ENCODE peak calls at places on chromosomes 16 and 17, in five cellular contexts. V is GM23248, N is transverse colon, K is brain microvascular endothelial cell, G is right cardiac atrium. J is an unnamed sample.

GRCh38 chr17:34736611-34737010 is 157.2 kb downstream of the TMEM132E start:
- DNase-seq in V (no peak), N (no peak), K (no peak), G (no peak), J (no peak)

GRCh38 chr16:52597073-52597771 is 50.3 kb upstream of the TOX3 start:
- DNase-seq in V (no peak), N (no peak), K (no peak), G (no peak), J (no peak)

GRCh38 chr17:49327835-49328784 is 33.9 kb downstream of the ZNF652 start:
- DNase-seq in V (peak), N (no peak), K (no peak), G (no peak), J (no peak)

GRCh38 chr16:83211711-83212110 is 584.9 kb downstream of the CDH13 start:
- DNase-seq in V (no peak), N (no peak), K (no peak), G (no peak), J (no peak)

GRCh38 chr16:69880640-69881133 is 70.4 kb upstream of the CLEC18A start:
- DNase-seq in V (peak), N (no peak), K (no peak), G (no peak), J (no peak)

GRCh38 chr16:19382887-19383816 is 34.5 kb upstream of the TMC5 start:
- DNase-seq in V (no peak), N (no peak), K (no peak), G (no peak), J (no peak)

GRCh38 chr16:89122322-89122831 is 28.7 kb downstream of the ACSF3 start:
- DNase-seq in V (no peak), N (peak), K (no peak), G (no peak), J (no peak)

GRCh38 chr16:11310634-11310977 is 29.5 kb upstream of the PRM1 start:
- DNase-seq in V (no peak), N (no peak), K (no peak), G (no peak), J (no peak)

GRCh38 chr17:57569021-57569420 is 176.1 kb downstream of the CCDC182 start:
- DNase-seq in V (no peak), N (no peak), K (no peak), G (no peak), J (no peak)

GRCh38 chr17:66667491-66668030 is 167.4 kb upstream of the CACNG5 start:
- DNase-seq in V (no peak), N (no peak), K (no peak), G (no peak), J (no peak)

GRCh38 chr17:82791532-82791931 is 39.7 kb downstream of the TBCD start:
- DNase-seq in V (peak), N (no peak), K (peak), G (no peak), J (no peak)

GRCh38 chr17:57448288-57449283 is 192.3 kb downstream of the MSI2 start:
- DNase-seq in V (no peak), N (no peak), K (no peak), G (no peak), J (no peak)

GRCh38 chr16:85228463-85228862 is 116.2 kb upstream of the CIBAR2 start:
- DNase-seq in V (no peak), N (no peak), K (no peak), G (no peak), J (no peak)

GRCh38 chr16:85229869-85230416 is 117.7 kb upstream of the CIBAR2 start:
- DNase-seq in V (no peak), N (no peak), K (no peak), G (no peak), J (no peak)

GRCh38 chr16:85227262-85227923 is 115.1 kb upstream of the CIBAR2 start:
- DNase-seq in V (no peak), N (no peak), K (no peak), G (no peak), J (no peak)

GRCh38 chr16:85228970-85229430 is 116.7 kb upstream of the CIBAR2 start:
- DNase-seq in V (no peak), N (no peak), K (no peak), G (no peak), J (no peak)

GRCh38 chr16:85227924-85228462 is 115.7 kb upstream of the CIBAR2 start:
- DNase-seq in V (peak), N (no peak), K (peak), G (no peak), J (no peak)
- H3K27ac ChIP-seq in V (peak), N (no peak), K (peak), G (no peak), J (no peak)

GRCh38 chr17:63675607-63676539 is 24.1 kb downstream of the LIMD2 start:
- DNase-seq in V (peak), N (peak), K (peak), G (peak), J (no peak)

GRCh38 chr17:63679214-63679613 is 20.7 kb downstream of the LIMD2 start:
- DNase-seq in V (no peak), N (no peak), K (no peak), G (no peak), J (no peak)

GRCh38 chr17:63680700-63681099 is 19.2 kb downstream of the LIMD2 start:
- DNase-seq in V (no peak), N (no peak), K (no peak), G (no peak), J (no peak)

GRCh38 chr17:63675231-63675606 is 24.7 kb downstream of the LIMD2 start:
- DNase-seq in V (no peak), N (no peak), K (peak), G (no peak), J (no peak)

DNA sequence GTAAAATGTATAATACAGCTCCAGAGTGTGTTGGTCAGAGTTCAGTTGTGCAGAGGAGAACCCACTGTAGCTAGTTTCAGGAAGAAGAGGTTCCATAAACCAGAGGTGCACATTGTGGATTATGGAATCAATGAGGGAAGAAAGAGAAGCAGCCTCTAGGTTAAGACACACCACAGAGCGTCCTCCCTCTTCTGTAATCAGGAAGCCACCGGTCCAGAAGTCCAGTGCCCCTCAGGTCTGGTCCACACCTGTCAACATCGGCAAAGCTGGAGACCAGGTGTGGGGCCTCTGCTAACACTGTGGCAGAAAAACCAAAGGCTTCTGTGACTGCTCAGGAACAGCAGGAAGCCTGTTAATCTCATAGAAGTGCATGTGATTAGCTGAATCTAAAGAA is 23.4 kb downstream of the LIMD2 start:
- DNase-seq in V (no peak), N (no peak), K (no peak), G (no peak), J (no peak)
- H3K27ac ChIP-seq in V (no peak), N (peak), K (peak), G (peak), J (no peak)

GRCh38 chr16:87842209-87842869 is 27.0 kb downstream of the SLC7A5 start:
- DNase-seq in V (no peak), N (no peak), K (no peak), G (no peak), J (no peak)
- H3K27ac ChIP-seq in V (no peak), N (no peak), K (no peak), G (no peak), J (no peak)

GRCh38 chr17:45413498-45413923 is 19.2 kb downstream of the ARHGAP27 start:
- DNase-seq in V (no peak), N (peak), K (no peak), G (peak), J (no peak)
- H3K27ac ChIP-seq in V (no peak), N (peak), K (no peak), G (no peak), J (no peak)

DNA sequence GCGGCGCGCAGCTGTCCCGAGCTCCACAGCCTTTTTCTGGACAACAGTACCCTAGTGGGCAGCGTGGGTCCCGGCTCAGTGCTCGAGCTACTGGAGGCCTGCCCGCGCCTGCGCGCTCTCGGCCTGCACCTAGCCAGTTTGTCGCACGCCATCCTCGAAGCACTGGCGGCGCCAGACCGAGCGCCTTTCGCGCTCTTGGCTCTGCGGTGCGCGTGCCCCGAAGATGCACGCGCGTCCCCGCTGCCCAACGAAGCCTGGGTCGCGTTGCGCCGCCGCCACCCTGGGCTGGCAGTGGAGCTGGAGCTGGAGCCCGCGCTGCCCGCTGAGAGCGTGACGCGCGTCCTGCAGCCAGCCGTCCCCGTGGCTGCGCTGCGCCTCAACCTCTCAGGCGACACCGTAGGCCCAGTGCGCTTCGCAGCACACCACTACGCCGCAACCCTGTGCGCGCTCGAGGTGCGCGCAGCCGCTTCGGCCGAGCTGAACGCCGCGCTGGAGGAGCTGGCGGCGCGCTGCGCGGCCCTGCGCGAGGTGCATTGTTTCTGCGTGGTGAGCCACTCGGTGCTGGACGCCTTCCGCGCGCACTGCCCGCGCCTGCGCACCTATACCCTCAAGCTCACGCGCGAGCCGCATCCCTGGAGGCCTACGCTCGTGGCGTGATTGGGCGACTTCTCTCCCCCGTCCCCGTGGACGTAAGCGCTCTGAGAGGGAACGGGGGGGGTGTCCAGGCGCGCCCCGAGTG is 1.2 kb upstream of the HSF4 start:
- DNase-seq in V (no peak), N (no peak), K (no peak), G (peak), J (no peak)
- H3K27ac ChIP-seq in V (no peak), N (peak), K (no peak), G (peak), J (peak)

DNA sequence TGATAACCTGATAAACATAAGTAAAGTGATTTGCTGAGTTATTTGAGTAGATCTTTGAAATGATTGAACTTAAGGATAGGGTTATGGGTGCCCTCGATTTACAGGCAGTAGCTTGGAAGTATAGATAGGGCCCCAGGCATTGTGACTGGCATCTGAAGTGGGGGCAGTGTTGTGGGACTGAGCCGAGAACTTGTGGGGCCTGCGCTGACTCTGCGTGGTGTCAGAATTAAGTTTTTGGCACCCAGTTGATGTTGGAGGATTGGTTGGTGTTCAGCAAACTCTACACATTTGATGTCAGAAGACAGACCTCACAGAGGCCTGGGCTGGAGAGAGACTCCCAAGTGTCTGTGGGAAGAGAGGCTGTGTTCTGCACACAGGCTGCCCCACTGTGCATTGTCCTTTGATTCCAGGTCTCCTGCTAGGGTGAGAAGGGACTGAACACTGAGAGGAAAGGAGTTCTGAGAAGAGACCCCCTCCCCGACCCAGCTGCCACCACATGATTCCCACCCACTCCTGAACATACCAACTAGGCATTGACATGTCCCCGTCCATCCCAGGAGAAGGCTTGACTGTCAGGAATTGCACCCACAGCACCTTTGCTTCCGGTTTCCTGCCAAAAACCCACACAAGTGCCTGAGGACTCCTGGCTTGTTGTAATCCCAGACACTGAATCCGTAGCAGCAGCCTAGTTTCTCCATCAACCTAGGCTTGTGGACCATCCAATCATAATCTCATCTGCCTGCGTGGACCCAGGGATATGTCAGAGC is 4.5 kb downstream of the ZNF267 start:
- DNase-seq in V (no peak), N (no peak), K (no peak), G (no peak), J (no peak)
- H3K27ac ChIP-seq in V (peak), N (peak), K (peak), G (no peak), J (peak)

DNA sequence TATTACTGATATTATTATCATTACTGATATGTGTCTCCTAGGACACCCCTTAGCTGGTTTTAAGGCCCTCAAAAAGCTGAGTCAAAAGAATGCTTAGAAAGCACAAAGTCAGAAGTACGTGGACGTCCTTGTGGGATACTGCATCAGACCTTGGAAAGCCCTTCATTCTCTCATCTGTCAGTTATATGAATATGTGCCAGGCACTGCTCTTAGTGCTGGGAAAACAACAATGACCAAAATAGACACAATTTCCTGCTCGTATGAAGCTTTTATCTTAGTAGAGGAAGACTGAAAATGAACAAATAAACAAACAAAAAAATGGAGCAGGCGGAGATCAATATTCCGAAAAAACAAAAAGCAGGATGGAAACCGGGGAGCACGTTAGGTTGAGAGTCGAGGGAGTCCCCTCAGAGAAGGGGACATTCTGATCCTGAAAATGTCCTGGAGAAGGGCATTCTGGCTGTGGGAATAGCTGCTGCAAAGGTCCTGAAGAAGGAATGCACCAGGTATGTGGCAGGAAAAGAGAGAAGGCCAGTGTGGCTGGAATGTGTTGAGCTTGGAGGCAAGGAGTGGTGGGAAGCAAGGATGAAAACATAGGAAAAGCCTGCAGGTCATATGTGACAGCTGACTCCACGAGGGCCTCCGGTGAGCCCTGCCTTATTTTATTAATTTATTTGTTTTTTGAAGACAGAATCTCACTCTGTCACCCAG is 15.5 kb upstream of the TMEM94 start:
- DNase-seq in V (no peak), N (no peak), K (no peak), G (no peak), J (no peak)
- H3K27ac ChIP-seq in V (no peak), N (no peak), K (no peak), G (peak), J (no peak)

GRCh38 chr17:76755285-76755684 is 17.4 kb downstream of the MFSD11 start:
- DNase-seq in V (no peak), N (no peak), K (no peak), G (no peak), J (no peak)

GRCh38 chr17:76752006-76752405 is 14.1 kb downstream of the MFSD11 start:
- DNase-seq in V (no peak), N (no peak), K (no peak), G (no peak), J (no peak)

GRCh38 chr17:76751416-76751993 is 13.6 kb downstream of the MFSD11 start:
- DNase-seq in V (no peak), N (no peak), K (no peak), G (no peak), J (no peak)

GRCh38 chr17:76748657-76749056 is 10.7 kb downstream of the MFSD11 start:
- DNase-seq in V (no peak), N (no peak), K (no peak), G (no peak), J (no peak)

DNA sequence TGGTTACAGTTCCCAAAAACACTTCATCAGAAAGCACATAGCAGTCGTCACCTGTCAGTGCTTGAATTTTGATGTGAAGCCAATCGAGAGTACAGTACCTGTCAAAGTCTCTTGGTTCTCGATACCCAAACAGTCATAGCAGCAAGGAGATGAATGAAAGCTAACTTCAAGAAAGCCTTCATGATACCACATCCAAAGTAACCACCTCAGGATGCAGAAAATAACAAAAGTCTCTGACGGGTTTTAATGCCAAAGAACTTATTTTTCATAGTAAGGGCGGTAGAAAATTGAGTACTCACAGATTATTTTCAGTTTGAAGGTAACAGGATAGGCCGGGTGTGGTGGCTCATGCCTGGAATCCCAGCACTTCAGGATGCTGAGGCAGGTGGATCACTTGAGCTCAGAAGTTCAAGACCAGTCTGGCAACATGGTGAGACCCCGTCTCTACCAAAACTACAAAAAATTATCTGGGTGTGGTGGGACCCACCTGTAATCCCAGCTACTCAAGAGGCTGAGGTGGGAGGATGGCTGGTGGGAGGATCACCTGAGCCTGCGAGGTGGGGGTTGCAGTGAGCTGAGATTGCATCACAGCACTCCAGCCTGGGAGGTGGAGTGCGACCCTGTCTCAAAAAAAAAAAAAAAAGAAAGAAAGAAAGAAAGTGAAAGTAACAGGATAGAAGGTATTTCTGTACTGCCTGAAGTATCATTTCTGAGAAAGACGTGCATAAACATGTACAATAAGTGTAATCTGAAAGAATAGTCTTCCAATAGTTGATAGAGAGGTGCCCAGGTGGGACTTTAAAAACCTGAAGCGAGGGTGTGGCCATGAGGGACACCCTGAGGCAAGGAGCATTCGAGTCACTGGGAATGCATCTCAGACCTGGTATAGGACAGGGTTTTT is 15.4 kb downstream of the MFSD11 start:
- DNase-seq in V (no peak), N (no peak), K (no peak), G (no peak), J (no peak)
- H3K27ac ChIP-seq in V (no peak), N (no peak), K (no peak), G (no peak), J (no peak)

GRCh38 chr17:59367657-59368045 is 36.2 kb downstream of the YPEL2 start:
- DNase-seq in V (peak), N (no peak), K (no peak), G (no peak), J (no peak)

GRCh38 chr17:59370580-59371299 is 39.3 kb downstream of the YPEL2 start:
- DNase-seq in V (no peak), N (no peak), K (no peak), G (no peak), J (peak)

GRCh38 chr17:59368218-59368857 is 36.9 kb downstream of the YPEL2 start:
- DNase-seq in V (no peak), N (no peak), K (no peak), G (no peak), J (no peak)

GRCh38 chr17:59366773-59367656 is 35.6 kb downstream of the YPEL2 start:
- DNase-seq in V (peak), N (peak), K (peak), G (no peak), J (no peak)

DNA sequence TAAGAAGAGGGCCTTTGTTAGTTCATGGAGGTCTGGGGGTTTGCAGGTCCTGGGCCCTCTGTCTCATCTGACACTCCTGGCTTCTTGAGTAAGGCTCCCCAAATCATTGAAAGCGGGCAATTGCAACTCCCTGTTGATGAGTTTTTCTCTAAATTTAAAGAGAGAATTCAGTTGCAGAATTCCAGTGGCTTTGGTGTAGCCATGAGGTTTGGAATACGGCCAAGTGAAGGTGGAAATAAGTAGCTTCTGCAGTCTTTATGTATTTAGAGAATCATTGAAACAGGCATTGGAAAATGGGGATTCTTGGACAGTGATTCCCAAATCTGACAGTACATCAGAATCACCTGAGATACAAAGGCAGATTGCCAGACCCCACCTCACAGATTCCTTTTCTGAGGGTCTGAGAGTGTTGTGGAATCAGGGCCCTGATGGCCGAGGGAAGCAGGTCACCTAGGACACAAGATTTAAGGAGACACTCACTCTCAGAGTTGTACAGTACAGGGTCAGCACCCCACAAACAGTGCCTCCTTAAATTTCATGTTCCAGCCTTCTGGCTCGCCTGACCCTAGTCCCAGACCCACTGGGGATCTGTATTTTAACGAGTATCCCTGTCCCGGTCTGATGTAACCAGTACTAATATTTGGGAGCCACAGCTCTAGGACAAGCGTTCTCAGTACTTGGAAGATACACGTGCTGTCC is 37.7 kb downstream of the YPEL2 start:
- DNase-seq in V (peak), N (no peak), K (no peak), G (no peak), J (no peak)
- H3K27ac ChIP-seq in V (no peak), N (peak), K (no peak), G (peak), J (peak)

J was measured in suprapubic skin.